ENCODE peak calls at places on chromosome 22, in five cellular contexts. One of them, this sample, is unnamed.

GRCh38 chr22:37314315-37315046 is 32.2 kb downstream of the CYTH4 start:
- DNase-seq in MCF 10A: no peak
- DNase-seq in iris pigment epithelial cell: no peak
- DNase-seq in Panc1: no peak
- DNase-seq in PC-3: no peak
- DNase-seq in this sample: no peak

GRCh38 chr22:36405671-36406070 is 17.9 kb upstream of the MYH9 start:
- DNase-seq in MCF 10A: peak
- DNase-seq in PC-3: peak
- DNase-seq in iris pigment epithelial cell: no peak
- DNase-seq in Panc1: no peak
- DNase-seq in this sample: no peak

GRCh38 chr22:38397189-38398097 is 57.6 kb downstream of the KCNJ4 start:
- DNase-seq in Panc1: no peak
- DNase-seq in iris pigment epithelial cell: peak
- DNase-seq in MCF 10A: peak
- DNase-seq in PC-3: peak
- DNase-seq in this sample: no peak

GRCh38 chr22:41687901-41688364 is 734 bp downstream of the SNU13 start:
- DNase-seq in iris pigment epithelial cell: peak
- DNase-seq in MCF 10A: no peak
- DNase-seq in Panc1: no peak
- DNase-seq in PC-3: peak
- DNase-seq in this sample: no peak

GRCh38 chr22:17230239-17230638 is 11.0 kb upstream of the ADA2 start:
- DNase-seq in iris pigment epithelial cell: no peak
- DNase-seq in MCF 10A: no peak
- DNase-seq in Panc1: no peak
- DNase-seq in PC-3: no peak
- DNase-seq in this sample: no peak

GRCh38 chr22:45096256-45096907 is 67.3 kb upstream of the NUP50 start:
- DNase-seq in Panc1: peak
- DNase-seq in PC-3: peak
- DNase-seq in iris pigment epithelial cell: peak
- DNase-seq in MCF 10A: peak
- DNase-seq in this sample: no peak

GRCh38 chr22:46734830-46735453 is 3.1 kb downstream of the CERK start:
- DNase-seq in PC-3: no peak
- DNase-seq in MCF 10A: no peak
- DNase-seq in Panc1: no peak
- DNase-seq in iris pigment epithelial cell: peak
- DNase-seq in this sample: no peak

GRCh38 chr22:36435516-36436415 is 45.7 kb downstream of the TXN2 start:
- DNase-seq in iris pigment epithelial cell: no peak
- DNase-seq in Panc1: no peak
- DNase-seq in PC-3: no peak
- DNase-seq in MCF 10A: no peak
- DNase-seq in this sample: no peak

GRCh38 chr22:40857309-40857851 is 432 bp downstream of the XPNPEP3 start:
- DNase-seq in PC-3: no peak
- DNase-seq in Panc1: no peak
- DNase-seq in iris pigment epithelial cell: peak
- DNase-seq in MCF 10A: peak
- DNase-seq in this sample: no peak

GRCh38 chr22:29267858-29268510 is at the start of the genes EWSR1 and RHBDD3:
- DNase-seq in PC-3: peak
- DNase-seq in iris pigment epithelial cell: peak
- DNase-seq in MCF 10A: peak
- DNase-seq in Panc1: peak
- DNase-seq in this sample: peak

GRCh38 chr22:42868751-42869251 is 11.7 kb upstream of the ARFGAP3 start:
- DNase-seq in MCF 10A: no peak
- DNase-seq in PC-3: no peak
- DNase-seq in iris pigment epithelial cell: no peak
- DNase-seq in Panc1: no peak
- DNase-seq in this sample: no peak

GRCh38 chr22:17786435-17787158 is 12.3 kb upstream of the BID start:
- DNase-seq in PC-3: no peak
- DNase-seq in Panc1: no peak
- DNase-seq in MCF 10A: peak
- DNase-seq in iris pigment epithelial cell: no peak
- DNase-seq in this sample: peak

GRCh38 chr22:27401321-27401720 is 400.2 kb downstream of the MN1 start:
- DNase-seq in iris pigment epithelial cell: no peak
- DNase-seq in Panc1: no peak
- DNase-seq in PC-3: no peak
- DNase-seq in MCF 10A: no peak
- DNase-seq in this sample: no peak

GRCh38 chr22:28029201-28029948 is 110.3 kb upstream of the PITPNB start:
- DNase-seq in PC-3: peak
- DNase-seq in Panc1: no peak
- DNase-seq in iris pigment epithelial cell: no peak
- DNase-seq in MCF 10A: peak
- DNase-seq in this sample: peak

GRCh38 chr22:49885881-49886280 is 32.2 kb downstream of the ZBED4 start:
- DNase-seq in Panc1: no peak
- DNase-seq in MCF 10A: no peak
- DNase-seq in iris pigment epithelial cell: no peak
- DNase-seq in PC-3: no peak
- DNase-seq in this sample: no peak

GRCh38 chr22:44907765-44908737 is 101.8 kb downstream of the PHF21B start:
- DNase-seq in Panc1: no peak
- DNase-seq in PC-3: no peak
- DNase-seq in iris pigment epithelial cell: no peak
- DNase-seq in MCF 10A: no peak
- DNase-seq in this sample: no peak

GRCh38 chr22:44455963-44456358 is 42.1 kb downstream of the RTL6 start:
- DNase-seq in PC-3: no peak
- DNase-seq in Panc1: no peak
- DNase-seq in MCF 10A: no peak
- DNase-seq in iris pigment epithelial cell: no peak
- DNase-seq in this sample: no peak

GRCh38 chr22:40289991-40290459 is 56.3 kb upstream of the ADSL start:
- DNase-seq in Panc1: no peak
- DNase-seq in iris pigment epithelial cell: no peak
- DNase-seq in PC-3: no peak
- DNase-seq in MCF 10A: no peak
- DNase-seq in this sample: no peak

This sample was measured in glomerular endothelial cell.